ENCODE peak calls at places on chromosomes 1 and 21, in seven cellular contexts. N, S, R, C, X, F and E are unnamed samples.

GRCh38 chr21:28445081-28445830 is 547.4 kb downstream of the LTN1 start:
- DNase-seq in N (no peak), S (no peak), R (no peak), C (no peak), X (no peak), F (no peak), E (no peak)

GRCh38 chr1:173779946-173780345 is 44.5 kb upstream of the DARS2 start:
- DNase-seq in N (no peak), S (no peak), R (no peak), C (no peak), X (no peak), F (no peak), E (no peak)

GRCh38 chr21:45747233-45747766 is 103.8 kb downstream of the PCBP3 start:
- DNase-seq in N (no peak), S (peak), R (no peak), C (no peak), X (no peak), F (no peak), E (no peak)

GRCh38 chr1:15172405-15173259 is 19.1 kb downstream of the TMEM51 start:
- DNase-seq in N (no peak), S (no peak), R (no peak), C (no peak), X (no peak), F (no peak), E (no peak)

GRCh38 chr1:23978825-23979224 is 1.3 kb downstream of the SRSF10 start:
- DNase-seq in N (no peak), S (no peak), R (no peak), C (no peak), X (no peak), F (no peak), E (no peak)

GRCh38 chr1:94418664-94419655 is 771 bp downstream of the ABCD3 start:
- DNase-seq in N (peak), S (peak), R (peak), C (peak), X (no peak), F (peak), E (peak)

GRCh38 chr21:23247334-23247733 is 2249.1 kb downstream of the NCAM2 start:
- DNase-seq in N (no peak), S (no peak), R (no peak), C (no peak), X (no peak), F (no peak), E (no peak)

GRCh38 chr1:48677306-48678287 is 99.1 kb downstream of the BEND5 start:
- DNase-seq in N (peak), S (peak), R (peak), C (peak), X (no peak), F (peak), E (peak)

GRCh38 chr1:70034403-70034802 is 171.0 kb downstream of the LRRC40 start:
- DNase-seq in N (peak), S (peak), R (no peak), C (no peak), X (peak), F (no peak), E (peak)

GRCh38 chr1:225933072-225933471 is 7.9 kb downstream of the LEFTY2 start:
- DNase-seq in N (no peak), S (no peak), R (no peak), C (no peak), X (no peak), F (no peak), E (no peak)

GRCh38 chr1:47587891-47588582 is 150.2 kb downstream of the FOXD2 start:
- DNase-seq in N (no peak), S (no peak), R (no peak), C (no peak), X (no peak), F (no peak), E (no peak)

GRCh38 chr1:88407248-88407647 is 276.8 kb upstream of the PKN2 start:
- DNase-seq in N (no peak), S (no peak), R (no peak), C (no peak), X (no peak), F (no peak), E (no peak)

GRCh38 chr1:204591473-204592090 is 75.4 kb downstream of the MDM4 start:
- DNase-seq in N (no peak), S (no peak), R (no peak), C (no peak), X (peak), F (no peak), E (no peak)

GRCh38 chr1:199113265-199113869 is 474.5 kb downstream of the PTPRC start:
- DNase-seq in N (peak), S (peak), R (no peak), C (no peak), X (peak), F (peak), E (peak)

GRCh38 chr1:203290261-203291089 is 14.8 kb upstream of the BTG2 start:
- DNase-seq in N (peak), S (peak), R (peak), C (peak), X (peak), F (peak), E (peak)

GRCh38 chr1:23742670-23743286 is 493 bp upstream of the ELOA start:
- DNase-seq in N (no peak), S (no peak), R (no peak), C (peak), X (no peak), F (no peak), E (no peak)

GRCh38 chr1:4081806-4082645 is 182.0 kb upstream of the C1orf174 start:
- DNase-seq in N (no peak), S (no peak), R (no peak), C (no peak), X (no peak), F (no peak), E (no peak)

GRCh38 chr1:225735252-225736149 is 42.1 kb upstream of the SRP9 start:
- DNase-seq in N (no peak), S (peak), R (peak), C (peak), X (peak), F (peak), E (no peak)

GRCh38 chr1:203044546-203044975 is 18.3 kb downstream of the PPFIA4 start:
- DNase-seq in N (no peak), S (no peak), R (no peak), C (no peak), X (no peak), F (no peak), E (no peak)

GRCh38 chr1:233479026-233479890 is 134.6 kb upstream of the KCNK1 start:
- DNase-seq in N (no peak), S (no peak), R (no peak), C (no peak), X (no peak), F (no peak), E (no peak)

GRCh38 chr1:159928491-159929050 is 3.3 kb upstream of the TAGLN2 start:
- DNase-seq in N (no peak), S (no peak), R (no peak), C (no peak), X (no peak), F (no peak), E (no peak)

GRCh38 chr1:38803647-38804046 is 55.9 kb downstream of the RRAGC start:
- DNase-seq in N (no peak), S (no peak), R (no peak), C (no peak), X (no peak), F (no peak), E (no peak)

GRCh38 chr1:54012008-54012325 is 6.0 kb downstream of the LDLRAD1 start:
- DNase-seq in N (no peak), S (no peak), R (no peak), C (no peak), X (no peak), F (no peak), E (no peak)

GRCh38 chr1:205365945-205366463 is 9.3 kb upstream of the KLHDC8A start:
- DNase-seq in N (no peak), S (no peak), R (no peak), C (no peak), X (no peak), F (peak), E (no peak)

GRCh38 chr1:39398278-39399010 is 93.0 kb upstream of the BMP8A start:
- DNase-seq in N (no peak), S (peak), R (peak), C (peak), X (peak), F (peak), E (peak)

GRCh38 chr1:28984311-28984684 is 69.9 kb downstream of the EPB41 start:
- DNase-seq in N (no peak), S (no peak), R (no peak), C (no peak), X (no peak), F (no peak), E (no peak)

GRCh38 chr1:228345201-228345930 is 61.3 kb downstream of the TRIM11 start:
- DNase-seq in N (peak), S (no peak), R (no peak), C (peak), X (no peak), F (no peak), E (peak)

GRCh38 chr21:17461014-17461413 is 51.8 kb upstream of the CXADR start:
- DNase-seq in N (no peak), S (no peak), R (no peak), C (no peak), X (peak), F (no peak), E (no peak)

GRCh38 chr1:8252266-8252951 is 65.5 kb upstream of the SLC45A1 start:
- DNase-seq in N (no peak), S (no peak), R (no peak), C (no peak), X (no peak), F (no peak), E (no peak)

DNA sequence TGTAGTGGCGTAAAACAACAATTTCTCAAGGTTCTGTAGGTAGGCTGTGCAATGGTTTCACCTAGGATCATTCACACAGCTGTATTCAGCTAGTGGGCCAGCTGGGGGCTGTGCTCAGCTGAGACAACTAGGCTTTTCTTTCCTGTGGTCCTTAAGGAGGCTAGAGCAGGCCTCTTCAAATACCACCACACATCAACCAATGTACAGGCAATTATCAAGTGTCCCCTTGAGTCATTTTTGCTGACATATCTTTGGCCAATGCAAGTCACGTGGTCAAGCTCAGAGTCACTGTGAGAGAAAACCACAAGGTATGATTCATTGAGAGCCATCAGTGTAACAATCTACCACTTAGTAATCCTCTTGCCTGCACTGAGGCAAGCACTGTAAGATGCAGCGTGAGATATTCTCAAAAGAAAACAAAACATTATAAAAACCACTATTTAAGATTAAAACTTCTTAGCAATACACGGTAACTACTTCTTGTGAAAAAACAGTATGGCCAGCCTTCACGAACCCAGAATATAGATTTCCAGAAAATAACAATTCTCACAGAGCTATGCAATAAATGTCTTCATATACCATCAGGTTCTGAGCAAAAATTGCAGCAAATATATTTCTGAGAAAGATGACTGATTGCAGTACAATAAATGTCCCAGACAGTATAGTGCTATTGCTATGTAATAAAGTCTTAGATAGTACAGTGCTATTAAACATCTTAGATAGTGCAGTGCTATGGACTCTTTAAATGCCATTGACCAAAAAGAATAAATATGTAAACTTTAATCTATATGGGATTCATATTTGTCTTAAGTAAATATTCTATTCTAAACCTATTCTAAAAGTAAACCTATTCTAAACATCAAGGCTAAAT is 55.3 kb downstream of the NME7 start:
- DNase-seq in N (no peak), S (no peak), R (no peak), C (no peak), X (peak), F (no peak), E (no peak)
- TF ChIP-seq CTCF in N (no peak), S (no peak), R (no peak), C (no peak), X (no peak), F (no peak), E (no peak)

GRCh38 chr1:17438176-17438976 is 1.1 kb downstream of the RCC2 start:
- DNase-seq in N (peak), S (peak), R (peak), C (peak), X (no peak), F (peak), E (peak)

GRCh38 chr1:17440074-17440826 is 773 bp upstream of the RCC2 start:
- DNase-seq in N (no peak), S (no peak), R (no peak), C (no peak), X (no peak), F (no peak), E (no peak)

GRCh38 chr1:17440827-17441168 is 1.3 kb upstream of the RCC2 start:
- DNase-seq in N (no peak), S (no peak), R (no peak), C (no peak), X (no peak), F (no peak), E (no peak)

GRCh38 chr1:17438977-17439249 is 564 bp downstream of the RCC2 start:
- DNase-seq in N (no peak), S (peak), R (no peak), C (no peak), X (no peak), F (no peak), E (peak)

GRCh38 chr1:17439250-17440073 is at the start of gene RCC2:
- DNase-seq in N (peak), S (peak), R (no peak), C (peak), X (peak), F (peak), E (peak)
- TF ChIP-seq CTCF in N (no peak), S (no peak), R (no peak), C (peak), X (no peak), F (no peak), E (no peak)

GRCh38 chr1:147892216-147892615 is 10.4 kb upstream of the GJA8 start:
- DNase-seq in N (peak), S (no peak), R (no peak), C (no peak), X (no peak), F (no peak), E (no peak)
- TF ChIP-seq CTCF in N (no peak), S (no peak), R (no peak), C (no peak), X (no peak), F (no peak), E (no peak)

DNA sequence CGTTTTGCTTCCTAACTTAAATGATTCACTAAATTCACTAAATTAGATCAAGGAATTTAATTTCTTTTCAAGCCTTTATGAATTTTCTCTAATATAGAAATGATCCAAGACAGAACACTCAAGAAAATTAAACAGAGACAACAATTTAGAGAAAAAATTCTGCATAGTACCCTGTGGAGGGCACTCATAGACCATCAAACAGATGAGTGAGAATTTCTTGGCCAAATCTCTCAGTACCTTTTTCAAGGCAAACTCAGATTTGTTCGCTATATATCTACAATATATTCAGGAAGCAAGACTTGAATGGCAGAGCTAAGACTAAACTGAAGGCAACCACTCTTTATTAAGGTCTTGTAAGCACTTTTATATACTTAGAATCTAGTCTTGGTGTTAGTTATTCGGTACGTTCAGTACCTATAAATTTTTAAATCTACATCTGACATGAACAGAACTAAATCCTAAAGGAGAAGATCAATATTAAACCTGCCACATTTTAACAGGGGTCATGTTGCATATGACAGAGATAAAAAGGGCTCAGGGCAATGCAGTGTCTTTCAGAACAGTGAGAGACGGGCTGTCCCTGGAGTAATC is 118.7 kb upstream of the TMPRSS15 start:
- DNase-seq in N (no peak), S (no peak), R (no peak), C (no peak), X (peak), F (no peak), E (no peak)
- TF ChIP-seq CTCF in N (no peak), S (peak), R (peak), C (no peak), X (peak), F (no peak), E (no peak)

DNA sequence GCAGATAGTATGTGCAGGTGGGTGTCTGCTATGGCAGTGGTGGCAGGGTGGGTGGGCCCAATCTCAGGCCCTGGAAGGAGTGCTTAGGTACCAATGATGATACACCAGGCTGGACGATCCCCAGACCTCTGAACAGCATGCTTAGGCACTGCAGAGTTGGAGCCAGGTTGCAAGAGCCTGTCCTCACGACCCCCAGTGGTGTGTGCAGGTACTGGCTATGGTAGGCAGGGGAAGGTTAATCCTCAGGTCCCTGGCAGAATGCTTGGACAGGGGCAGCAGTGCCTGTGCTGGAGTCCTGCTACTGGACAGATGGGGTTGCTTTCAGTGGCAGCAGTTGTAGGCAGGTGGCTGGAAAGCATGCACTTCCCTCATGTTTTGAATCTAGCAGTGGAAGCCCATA is 100.5 kb upstream of the NEK7 start:
- DNase-seq in N (peak), S (peak), R (no peak), C (no peak), X (no peak), F (no peak), E (peak)
- TF ChIP-seq CTCF in N (peak), S (peak), R (no peak), C (no peak), X (no peak), F (no peak), E (peak)

GRCh38 chr1:161737625-161738024 is 12.0 kb upstream of the DUSP12 start:
- DNase-seq in N (peak), S (no peak), R (no peak), C (no peak), X (no peak), F (no peak), E (no peak)

GRCh38 chr1:161736332-161736969 is 13.1 kb upstream of the DUSP12 start:
- DNase-seq in N (no peak), S (no peak), R (no peak), C (no peak), X (no peak), F (no peak), E (no peak)

GRCh38 chr1:161739865-161740566 is 9.6 kb upstream of the DUSP12 start:
- DNase-seq in N (no peak), S (no peak), R (no peak), C (no peak), X (no peak), F (no peak), E (no peak)

GRCh38 chr1:161740871-161741270 is 8.7 kb upstream of the DUSP12 start:
- DNase-seq in N (no peak), S (no peak), R (no peak), C (no peak), X (no peak), F (no peak), E (no peak)

DNA sequence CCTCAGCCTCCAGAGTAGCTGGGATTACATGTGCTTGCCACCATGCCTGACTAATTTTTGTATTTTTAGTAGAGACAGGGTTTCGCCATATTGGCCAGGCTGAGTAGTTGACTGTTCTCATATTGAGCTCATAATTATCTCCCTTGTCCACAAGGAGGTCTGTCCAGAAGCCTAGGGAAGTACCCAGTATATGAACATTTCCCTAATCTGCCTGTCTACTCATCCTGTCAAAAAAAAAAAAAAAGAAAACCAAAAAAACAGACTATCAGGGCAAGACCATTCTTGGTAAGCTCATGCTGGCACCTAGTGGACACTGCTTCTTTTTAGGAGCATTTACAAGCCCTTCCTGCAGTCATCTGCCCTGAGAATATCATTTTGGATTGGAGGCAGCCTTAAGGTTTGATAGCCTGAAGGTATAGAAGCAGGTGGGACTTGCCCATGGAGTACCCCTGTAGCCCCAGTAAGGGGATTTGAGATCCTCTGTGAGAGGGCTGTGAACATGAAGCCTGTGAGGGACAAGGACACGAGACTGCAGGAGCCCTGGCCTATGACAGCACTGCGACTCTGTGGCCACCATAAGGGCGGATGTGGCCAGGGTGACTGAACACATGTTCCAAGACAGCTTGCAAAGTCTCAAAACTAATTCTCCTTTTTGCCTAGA is 10.8 kb upstream of the DUSP12 start:
- DNase-seq in N (peak), S (peak), R (no peak), C (peak), X (peak), F (peak), E (no peak)
- TF ChIP-seq CTCF in N (no peak), S (peak), R (no peak), C (peak), X (peak), F (no peak), E (peak)

DNA sequence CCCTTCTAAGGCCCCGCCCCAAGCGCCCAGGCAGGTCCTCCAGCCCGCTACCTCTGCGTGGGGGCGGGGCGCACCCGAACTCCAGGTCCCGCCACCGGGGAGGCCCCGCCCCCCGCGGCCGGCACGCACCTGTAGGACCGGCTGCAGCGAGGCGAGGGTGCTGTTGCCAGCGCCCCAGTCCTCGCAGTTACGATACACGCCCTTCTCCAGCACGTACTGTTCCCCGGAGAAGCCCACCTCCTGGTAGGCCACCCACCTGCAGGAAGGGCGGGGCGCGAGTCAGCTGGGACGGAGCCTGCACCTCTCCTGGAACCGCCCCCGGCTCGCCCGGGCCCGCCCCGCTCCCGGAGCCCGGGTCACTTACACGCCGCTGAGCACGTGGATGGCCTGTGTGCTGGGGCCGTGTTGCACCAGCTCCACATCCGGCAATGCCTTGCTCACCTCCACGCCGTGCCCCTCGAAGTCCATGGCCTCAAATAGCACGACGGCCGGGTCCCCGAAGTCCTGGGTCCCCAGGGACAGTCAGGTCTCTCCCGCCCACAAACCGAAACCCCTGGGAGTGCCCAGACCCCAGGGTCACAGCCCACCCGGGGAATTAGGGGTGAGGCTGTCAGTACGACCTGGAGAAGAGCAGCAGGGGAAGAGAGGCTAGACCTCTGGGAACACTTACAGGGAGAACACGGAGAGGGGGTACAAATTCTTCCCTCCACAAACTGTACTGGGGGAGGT is 17.3 kb downstream of the CRYBG2 start:
- DNase-seq in N (peak), S (peak), R (no peak), C (peak), X (no peak), F (peak), E (peak)
- TF ChIP-seq CTCF in N (no peak), S (no peak), R (no peak), C (no peak), X (no peak), F (no peak), E (no peak)